ENCODE peak calls at places on chromosome 14, in four cellular contexts. K is fibroblast of lung, G is tibial artery, M is cardiac muscle cell. V is an unnamed sample.

GRCh38 chr14:68191567-68192321 is 372.2 kb downstream of the RAD51B start:
- DNase-seq in K (peak; percentile 40), G (no peak), M (peak; percentile 37), V (no peak)

GRCh38 chr14:57382283-57382682 is 8.1 kb upstream of the NAA30 start:
- DNase-seq in K (peak; percentile 67), G (no peak), M (peak; percentile 81), V (no peak)

GRCh38 chr14:96920820-96921219 is 123.6 kb downstream of the VRK1 start:
- DNase-seq in K (no peak), G (no peak), M (no peak), V (no peak)

GRCh38 chr14:67413806-67414769 is 2.1 kb upstream of the PLEK2 start:
- DNase-seq in K (peak; percentile 34), G (no peak), M (peak; percentile 49), V (no peak)

GRCh38 chr14:38217538-38217937 is 9.8 kb downstream of the SSTR1 start:
- DNase-seq in K (no peak), G (no peak), M (no peak), V (no peak)

GRCh38 chr14:39006721-39007410 is 96.2 kb downstream of the SEC23A start:
- DNase-seq in K (peak; percentile 28), G (no peak), M (peak; percentile 29), V (no peak)

GRCh38 chr14:58659846-58660245 is 22.1 kb downstream of the DACT1 start:
- DNase-seq in K (no peak), G (peak; percentile 25), M (no peak), V (no peak)

GRCh38 chr14:61535470-61535869 is 159.8 kb upstream of the HIF1A start:
- DNase-seq in K (no peak), G (no peak), M (no peak), V (no peak)

GRCh38 chr14:90755661-90756304 is 60.4 kb downstream of the TTC7B start:
- DNase-seq in K (no peak), G (no peak), M (no peak), V (peak; percentile 29)

GRCh38 chr14:100721568-100721967 is 5.1 kb upstream of the DLK1 start:
- DNase-seq in K (no peak), G (no peak), M (peak; percentile 30), V (no peak)

GRCh38 chr14:100438678-100439592 is 115.8 kb downstream of the SLC25A47 start:
- DNase-seq in K (peak; percentile 47), G (no peak), M (peak; percentile 50), V (no peak)

GRCh38 chr14:95057851-95058250 is 99.5 kb downstream of the DICER1 start:
- DNase-seq in K (no peak), G (no peak), M (no peak), V (no peak)

GRCh38 chr14:22579881-22580280 is 9.1 kb downstream of the DAD1 start:
- DNase-seq in K (no peak), G (no peak), M (no peak), V (no peak)

GRCh38 chr14:93984070-93984469 is 7.7 kb upstream of the ASB2 start:
- DNase-seq in K (no peak), G (no peak), M (no peak), V (no peak)

GRCh38 chr14:35338731-35339405 is 46.7 kb downstream of the PSMA6 start:
- DNase-seq in K (no peak), G (no peak), M (no peak), V (no peak)

GRCh38 chr14:31543969-31544799 is 17.0 kb upstream of the NUBPL start:
- DNase-seq in K (peak; percentile 26), G (no peak), M (peak; percentile 27), V (no peak)

GRCh38 chr14:26765301-26765700 is 167.5 kb upstream of the NOVA1 start:
- DNase-seq in K (no peak), G (no peak), M (no peak), V (no peak)

GRCh38 chr14:94654071-94654974 is 42.1 kb downstream of the SERPINA3 start:
- DNase-seq in K (peak; percentile 43), G (no peak), M (peak; percentile 25), V (peak; percentile 90)

GRCh38 chr14:62739647-62740046 is 305.6 kb downstream of the KCNH5 start:
- DNase-seq in K (no peak), G (no peak), M (no peak), V (no peak)

GRCh38 chr14:38716871-38717270 is 386.2 kb downstream of the SEC23A start:
- DNase-seq in K (no peak), G (no peak), M (no peak), V (no peak)

GRCh38 chr14:45838597-45838996 is 585.6 kb upstream of the MIS18BP1 start:
- DNase-seq in K (no peak), G (no peak), M (no peak), V (no peak)

DNA sequence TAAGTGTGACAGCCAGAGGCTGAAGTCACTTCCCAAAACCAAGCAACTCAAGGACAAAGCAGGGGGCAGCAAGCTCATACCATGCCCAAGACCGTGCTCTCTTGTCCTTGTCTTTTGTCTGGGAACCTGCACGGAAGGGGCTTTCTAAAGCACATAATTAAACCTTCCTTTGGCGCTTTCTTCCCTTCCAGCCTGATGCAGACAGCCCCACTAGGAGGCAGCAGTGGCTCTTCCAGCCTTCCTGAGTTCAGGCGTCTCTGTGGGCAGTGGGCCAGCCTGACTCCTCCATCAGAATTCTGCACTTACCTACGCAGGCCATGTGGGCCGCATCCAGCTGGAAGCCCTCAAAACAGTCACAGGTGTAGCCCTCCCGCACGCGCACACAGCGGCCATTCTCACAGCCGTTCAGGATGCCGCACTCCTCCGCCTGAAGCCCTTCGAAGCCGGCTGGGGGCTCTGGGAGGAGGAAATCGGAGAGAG is 7.6 kb downstream of the ISCA2 start:
- DNase-seq in K (peak; percentile 82), G (peak; percentile 72), M (peak; percentile 89), V (no peak)
- H3K27ac ChIP-seq in K (no peak overlapping the region), G (peak overlapping the region; percentile 2), M (no peak overlapping the region), V (no peak overlapping the region)

GRCh38 chr14:70188608-70189540 is at the start of gene SLC8A3:
- DNase-seq in K (peak; percentile 42), G (no peak), M (peak; percentile 37), V (peak; percentile 91)
- TF ChIP-seq CTCF in K (no peak), G (no peak), M (no peak), V (no peak)

GRCh38 chr14:33118653-33119052 is 180.0 kb downstream of the NPAS3 start:
- DNase-seq in K (no peak), G (no peak), M (no peak), V (no peak)
- H3K27ac ChIP-seq in K (no peak overlapping the region), G (no peak overlapping the region), M (no peak overlapping the region), V (no peak overlapping the region)

GRCh38 chr14:79248771-79249170 is 962.5 kb downstream of the DIO2 start:
- DNase-seq in K (no peak), G (no peak), M (no peak), V (no peak)

GRCh38 chr14:79248131-79248530 is 963.2 kb downstream of the DIO2 start:
- DNase-seq in K (no peak), G (no peak), M (no peak), V (no peak)

GRCh38 chr14:79254069-79254775 is 957.1 kb downstream of the DIO2 start:
- DNase-seq in K (peak; percentile 22), G (no peak), M (peak; percentile 10), V (peak; percentile 64)

GRCh38 chr14:79253576-79253975 is 957.7 kb downstream of the DIO2 start:
- DNase-seq in K (no peak), G (no peak), M (no peak), V (peak; percentile 17)

GRCh38 chr14:79251278-79251677 is 960.0 kb downstream of the DIO2 start:
- DNase-seq in K (no peak), G (no peak), M (no peak), V (no peak)
- TF ChIP-seq CTCF in K (no peak), G (no peak), M (no peak), V (no peak)

GRCh38 chr14:103748539-103748867 is 32.9 kb downstream of the ZFYVE21 start:
- DNase-seq in K (no peak), G (no peak), M (no peak), V (no peak)
- H3K27ac ChIP-seq in K (no peak overlapping the region), G (no peak overlapping the region), M (peak overlapping the region; percentile 1), V (no peak overlapping the region)

DNA sequence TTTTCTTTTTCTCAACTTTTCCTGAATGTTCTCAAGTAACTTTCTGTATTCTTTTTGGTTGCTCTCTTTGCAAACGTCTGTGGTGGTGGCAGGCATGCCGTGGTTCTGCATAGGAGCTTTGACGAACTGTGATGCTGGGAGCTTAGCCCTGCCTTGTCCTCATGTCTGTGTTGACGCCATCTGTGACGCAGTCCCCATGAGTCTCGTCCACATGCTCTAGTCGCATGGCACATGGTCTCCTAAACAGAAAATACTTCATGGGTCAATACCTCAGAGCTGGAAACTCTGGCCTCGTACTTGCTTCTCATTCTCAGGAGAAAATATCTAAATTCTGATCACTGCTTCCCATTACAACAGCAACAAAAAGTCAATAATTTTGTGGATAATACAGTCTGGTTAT is 50.3 kb upstream of the DYNC1H1 start:
- DNase-seq in K (no peak), G (no peak), M (no peak), V (no peak)
- TF ChIP-seq CTCF in K (no peak), G (no peak), M (no peak), V (no peak)

GRCh38 chr14:74980746-74981661 is 21.7 kb upstream of the EIF2B2 start:
- DNase-seq in K (peak; percentile 64), G (peak; percentile 80), M (peak; percentile 70), V (no peak)
- H3K27ac ChIP-seq in K (no peak overlapping the region), G (peak overlapping the region; percentile 94), M (no peak overlapping the region), V (no peak overlapping the region)

GRCh38 chr14:76546426-76547221 is 170.7 kb downstream of the ESRRB start:
- DNase-seq in K (no peak), G (no peak), M (peak; percentile 25), V (no peak)
- TF ChIP-seq CTCF in K (peak; percentile 32), G (no peak), M (peak; percentile 49), V (peak; percentile 12)